ENCODE peak calls at places on chromosome 4, in ten cellular contexts. One of them, this sample, is unnamed.

GRCh38 chr4:134174271-134174670 is 27.3 kb downstream of the PABPC4L start:
- DNase-seq in GM12865: no peak
- DNase-seq in astrocyte of the cerebellum: no peak
- DNase-seq in AG10803: no peak
- DNase-seq in OCI-LY7: no peak
- DNase-seq in suprapubic skin: no peak
- DNase-seq in fibroblast of pulmonary artery: no peak
- DNase-seq in heart left ventricle: no peak
- DNase-seq in pancreas: no peak
- DNase-seq in body of pancreas: no peak
- DNase-seq in this sample: no peak

GRCh38 chr4:6760865-6761264 is 21.7 kb upstream of the KIAA0232 start:
- DNase-seq in GM12865: no peak
- DNase-seq in astrocyte of the cerebellum: no peak
- DNase-seq in AG10803: no peak
- DNase-seq in OCI-LY7: no peak
- DNase-seq in suprapubic skin: no peak
- DNase-seq in fibroblast of pulmonary artery: no peak
- DNase-seq in heart left ventricle: no peak
- DNase-seq in pancreas: no peak
- DNase-seq in body of pancreas: no peak
- DNase-seq in this sample: no peak

GRCh38 chr4:164683040-164683439 is 70.9 kb upstream of the SMIM31 start:
- DNase-seq in GM12865: no peak
- DNase-seq in astrocyte of the cerebellum: no peak
- DNase-seq in AG10803: no peak
- DNase-seq in OCI-LY7: no peak
- DNase-seq in suprapubic skin: no peak
- DNase-seq in fibroblast of pulmonary artery: no peak
- DNase-seq in heart left ventricle: no peak
- DNase-seq in pancreas: no peak
- DNase-seq in body of pancreas: no peak
- DNase-seq in this sample: no peak

GRCh38 chr4:103719320-103720204 is at the start of gene TACR3:
- DNase-seq in GM12865: no peak
- DNase-seq in astrocyte of the cerebellum: no peak
- DNase-seq in AG10803: no peak
- DNase-seq in OCI-LY7: no peak
- DNase-seq in suprapubic skin: peak; percentile 28
- DNase-seq in fibroblast of pulmonary artery: no peak
- DNase-seq in heart left ventricle: no peak
- DNase-seq in pancreas: no peak
- DNase-seq in body of pancreas: no peak
- DNase-seq in this sample: no peak

GRCh38 chr4:107219681-107220080 is 183.6 kb upstream of the DKK2 start:
- DNase-seq in GM12865: no peak
- DNase-seq in astrocyte of the cerebellum: no peak
- DNase-seq in AG10803: no peak
- DNase-seq in OCI-LY7: no peak
- DNase-seq in suprapubic skin: no peak
- DNase-seq in fibroblast of pulmonary artery: peak; percentile 10
- DNase-seq in heart left ventricle: no peak
- DNase-seq in pancreas: no peak
- DNase-seq in body of pancreas: no peak
- DNase-seq in this sample: no peak

GRCh38 chr4:71974681-71975080 is 57.1 kb upstream of the NPFFR2 start:
- DNase-seq in GM12865: no peak
- DNase-seq in astrocyte of the cerebellum: peak; percentile 60
- DNase-seq in AG10803: peak; percentile 59
- DNase-seq in OCI-LY7: no peak
- DNase-seq in suprapubic skin: no peak
- DNase-seq in fibroblast of pulmonary artery: peak; percentile 69
- DNase-seq in heart left ventricle: no peak
- DNase-seq in pancreas: no peak
- DNase-seq in body of pancreas: no peak
- DNase-seq in this sample: peak; percentile 66

GRCh38 chr4:25449688-25450087 is 72.6 kb downstream of the ANAPC4 start:
- DNase-seq in GM12865: peak; percentile 53
- DNase-seq in astrocyte of the cerebellum: no peak
- DNase-seq in AG10803: no peak
- DNase-seq in OCI-LY7: no peak
- DNase-seq in suprapubic skin: no peak
- DNase-seq in fibroblast of pulmonary artery: no peak
- DNase-seq in heart left ventricle: no peak
- DNase-seq in pancreas: no peak
- DNase-seq in body of pancreas: no peak
- DNase-seq in this sample: no peak

GRCh38 chr4:88002786-88003185 is 4.6 kb upstream of the PKD2 start:
- DNase-seq in GM12865: no peak
- DNase-seq in astrocyte of the cerebellum: no peak
- DNase-seq in AG10803: peak; percentile 94
- DNase-seq in OCI-LY7: no peak
- DNase-seq in suprapubic skin: no peak
- DNase-seq in fibroblast of pulmonary artery: peak; percentile 11
- DNase-seq in heart left ventricle: no peak
- DNase-seq in pancreas: no peak
- DNase-seq in body of pancreas: no peak
- DNase-seq in this sample: no peak

GRCh38 chr4:104393649-104394048 is 101.0 kb downstream of the CXXC4 start:
- DNase-seq in GM12865: no peak
- DNase-seq in astrocyte of the cerebellum: no peak
- DNase-seq in AG10803: no peak
- DNase-seq in OCI-LY7: no peak
- DNase-seq in suprapubic skin: no peak
- DNase-seq in fibroblast of pulmonary artery: no peak
- DNase-seq in heart left ventricle: no peak
- DNase-seq in pancreas: no peak
- DNase-seq in body of pancreas: no peak
- DNase-seq in this sample: no peak

GRCh38 chr4:66275381-66276060 is 605.2 kb upstream of the EPHA5 start:
- DNase-seq in GM12865: no peak
- DNase-seq in astrocyte of the cerebellum: no peak
- DNase-seq in AG10803: no peak
- DNase-seq in OCI-LY7: no peak
- DNase-seq in suprapubic skin: no peak
- DNase-seq in fibroblast of pulmonary artery: peak; percentile 8
- DNase-seq in heart left ventricle: no peak
- DNase-seq in pancreas: no peak
- DNase-seq in body of pancreas: no peak
- DNase-seq in this sample: no peak

GRCh38 chr4:8727546-8728510 is 135.3 kb downstream of the CPZ start:
- DNase-seq in GM12865: peak; percentile 4
- DNase-seq in astrocyte of the cerebellum: no peak
- DNase-seq in AG10803: no peak
- DNase-seq in OCI-LY7: peak; percentile 44
- DNase-seq in suprapubic skin: peak; percentile 47
- DNase-seq in fibroblast of pulmonary artery: no peak
- DNase-seq in heart left ventricle: no peak
- DNase-seq in pancreas: peak; percentile 2
- DNase-seq in body of pancreas: no peak
- DNase-seq in this sample: no peak

GRCh38 chr4:122814426-122814825 is 12.2 kb upstream of the FGF2 start:
- DNase-seq in GM12865: peak; percentile 54
- DNase-seq in astrocyte of the cerebellum: no peak
- DNase-seq in AG10803: no peak
- DNase-seq in OCI-LY7: no peak
- DNase-seq in suprapubic skin: no peak
- DNase-seq in fibroblast of pulmonary artery: no peak
- DNase-seq in heart left ventricle: no peak
- DNase-seq in pancreas: no peak
- DNase-seq in body of pancreas: no peak
- DNase-seq in this sample: no peak

GRCh38 chr4:56976878-56977320 is 507 bp downstream of the NOA1 start:
- DNase-seq in GM12865: peak; percentile 57
- DNase-seq in astrocyte of the cerebellum: no peak
- DNase-seq in AG10803: no peak
- DNase-seq in OCI-LY7: peak; percentile 62
- DNase-seq in suprapubic skin: peak; percentile 69
- DNase-seq in fibroblast of pulmonary artery: no peak
- DNase-seq in heart left ventricle: no peak
- DNase-seq in pancreas: peak; percentile 77
- DNase-seq in body of pancreas: peak; percentile 83
- DNase-seq in this sample: no peak

GRCh38 chr4:159142985-159143384 is 40.1 kb downstream of the RAPGEF2 start:
- DNase-seq in GM12865: no peak
- DNase-seq in astrocyte of the cerebellum: no peak
- DNase-seq in AG10803: no peak
- DNase-seq in OCI-LY7: no peak
- DNase-seq in suprapubic skin: no peak
- DNase-seq in fibroblast of pulmonary artery: no peak
- DNase-seq in heart left ventricle: no peak
- DNase-seq in pancreas: no peak
- DNase-seq in body of pancreas: no peak
- DNase-seq in this sample: no peak

GRCh38 chr4:185740471-185740873 is 71.5 kb downstream of the SORBS2 start:
- DNase-seq in GM12865: peak; percentile 50
- DNase-seq in astrocyte of the cerebellum: no peak
- DNase-seq in AG10803: peak; percentile 34
- DNase-seq in OCI-LY7: peak; percentile 16
- DNase-seq in suprapubic skin: no peak
- DNase-seq in fibroblast of pulmonary artery: no peak
- DNase-seq in heart left ventricle: no peak
- DNase-seq in pancreas: peak; percentile 38
- DNase-seq in body of pancreas: peak; percentile 26
- DNase-seq in this sample: no peak

GRCh38 chr4:47486306-47486705 is 1.2 kb downstream of the ATP10D start:
- DNase-seq in GM12865: no peak
- DNase-seq in astrocyte of the cerebellum: no peak
- DNase-seq in AG10803: no peak
- DNase-seq in OCI-LY7: no peak
- DNase-seq in suprapubic skin: no peak
- DNase-seq in fibroblast of pulmonary artery: peak; percentile 36
- DNase-seq in heart left ventricle: no peak
- DNase-seq in pancreas: no peak
- DNase-seq in body of pancreas: no peak
- DNase-seq in this sample: no peak

GRCh38 chr4:182185491-182185890 is 57.7 kb upstream of the TENM3 start:
- DNase-seq in GM12865: no peak
- DNase-seq in astrocyte of the cerebellum: no peak
- DNase-seq in AG10803: peak; percentile 23
- DNase-seq in OCI-LY7: no peak
- DNase-seq in suprapubic skin: no peak
- DNase-seq in fibroblast of pulmonary artery: no peak
- DNase-seq in heart left ventricle: no peak
- DNase-seq in pancreas: no peak
- DNase-seq in body of pancreas: no peak
- DNase-seq in this sample: no peak

GRCh38 chr4:120769227-120769626 is 153.3 kb downstream of the PRDM5 start:
- DNase-seq in GM12865: no peak
- DNase-seq in astrocyte of the cerebellum: peak; percentile 42
- DNase-seq in AG10803: peak; percentile 17
- DNase-seq in OCI-LY7: no peak
- DNase-seq in suprapubic skin: no peak
- DNase-seq in fibroblast of pulmonary artery: peak; percentile 84
- DNase-seq in heart left ventricle: no peak
- DNase-seq in pancreas: no peak
- DNase-seq in body of pancreas: no peak
- DNase-seq in this sample: no peak

DNA sequence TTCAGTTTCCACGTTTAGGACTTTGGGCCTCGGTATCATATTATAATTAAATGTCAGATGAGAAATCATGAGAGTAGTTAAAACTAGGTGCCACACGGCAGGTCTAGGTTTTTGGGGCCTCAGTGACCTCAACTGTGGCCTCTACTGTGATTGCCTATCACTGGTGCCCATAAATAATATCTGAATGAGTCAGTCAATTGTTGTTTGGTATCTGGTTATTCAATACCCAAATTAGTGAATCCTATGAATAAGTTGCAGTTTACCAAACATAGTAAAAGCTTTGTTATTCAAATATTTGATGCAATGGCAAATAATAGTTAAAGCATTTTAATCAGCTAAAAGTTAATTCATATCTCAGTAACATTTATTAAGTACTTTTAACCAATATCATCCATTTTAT is 188.8 kb downstream of the PPP3CA start:
- DNase-seq in GM12865: no peak
- DNase-seq in astrocyte of the cerebellum: no peak
- DNase-seq in AG10803: no peak
- DNase-seq in OCI-LY7: no peak
- DNase-seq in suprapubic skin: no peak
- DNase-seq in fibroblast of pulmonary artery: no peak
- DNase-seq in heart left ventricle: no peak
- DNase-seq in pancreas: no peak
- DNase-seq in body of pancreas: no peak
- DNase-seq in this sample: no peak
- H3K4me3 ChIP-seq in GM12865: no peak overlapping the region
- H3K4me3 ChIP-seq in astrocyte of the cerebellum: no peak overlapping the region
- H3K4me3 ChIP-seq in AG10803: no peak overlapping the region
- H3K4me3 ChIP-seq in OCI-LY7: no peak overlapping the region
- H3K4me3 ChIP-seq in suprapubic skin: no peak overlapping the region
- H3K4me3 ChIP-seq in fibroblast of pulmonary artery: no peak overlapping the region
- H3K4me3 ChIP-seq in heart left ventricle: no peak overlapping the region
- H3K4me3 ChIP-seq in pancreas: no peak overlapping the region
- H3K4me3 ChIP-seq in body of pancreas: no peak overlapping the region
- H3K4me3 ChIP-seq in this sample: no peak overlapping the region

GRCh38 chr4:124018383-124019317 is 622.1 kb downstream of the SPRY1 start:
- DNase-seq in GM12865: peak; percentile 81
- DNase-seq in astrocyte of the cerebellum: no peak
- DNase-seq in AG10803: peak; percentile 86
- DNase-seq in OCI-LY7: peak; percentile 87
- DNase-seq in suprapubic skin: peak; percentile 78
- DNase-seq in fibroblast of pulmonary artery: peak; percentile 92
- DNase-seq in heart left ventricle: peak; percentile 53
- DNase-seq in pancreas: peak; percentile 19
- DNase-seq in body of pancreas: peak; percentile 46
- DNase-seq in this sample: no peak
- H3K4me3 ChIP-seq in GM12865: no peak overlapping the region
- H3K4me3 ChIP-seq in astrocyte of the cerebellum: no peak overlapping the region
- H3K4me3 ChIP-seq in AG10803: no peak overlapping the region
- H3K4me3 ChIP-seq in OCI-LY7: peak overlapping the region; percentile 39
- H3K4me3 ChIP-seq in suprapubic skin: peak overlapping the region; percentile 23
- H3K4me3 ChIP-seq in fibroblast of pulmonary artery: no peak overlapping the region
- H3K4me3 ChIP-seq in heart left ventricle: no peak overlapping the region
- H3K4me3 ChIP-seq in pancreas: no peak overlapping the region
- H3K4me3 ChIP-seq in body of pancreas: no peak overlapping the region
- H3K4me3 ChIP-seq in this sample: no peak overlapping the region

GRCh38 chr4:153115322-153116100 is 88.7 kb upstream of the TRIM2 start:
- DNase-seq in GM12865: peak; percentile 72
- DNase-seq in astrocyte of the cerebellum: no peak
- DNase-seq in AG10803: peak; percentile 77
- DNase-seq in OCI-LY7: peak; percentile 80
- DNase-seq in suprapubic skin: no peak
- DNase-seq in fibroblast of pulmonary artery: peak; percentile 59
- DNase-seq in heart left ventricle: peak; percentile 41
- DNase-seq in pancreas: no peak
- DNase-seq in body of pancreas: peak; percentile 26
- DNase-seq in this sample: peak; percentile 74
- H3K4me3 ChIP-seq in GM12865: peak overlapping the region; percentile 5
- H3K4me3 ChIP-seq in astrocyte of the cerebellum: no peak overlapping the region
- H3K4me3 ChIP-seq in AG10803: peak overlapping the region; percentile 50
- H3K4me3 ChIP-seq in OCI-LY7: peak overlapping the region; percentile 51
- H3K4me3 ChIP-seq in suprapubic skin: peak overlapping the region; percentile 40
- H3K4me3 ChIP-seq in fibroblast of pulmonary artery: peak overlapping the region; percentile 17
- H3K4me3 ChIP-seq in heart left ventricle: peak overlapping the region; percentile 19
- H3K4me3 ChIP-seq in pancreas: no peak overlapping the region
- H3K4me3 ChIP-seq in body of pancreas: no peak overlapping the region
- H3K4me3 ChIP-seq in this sample: no peak overlapping the region

DNA sequence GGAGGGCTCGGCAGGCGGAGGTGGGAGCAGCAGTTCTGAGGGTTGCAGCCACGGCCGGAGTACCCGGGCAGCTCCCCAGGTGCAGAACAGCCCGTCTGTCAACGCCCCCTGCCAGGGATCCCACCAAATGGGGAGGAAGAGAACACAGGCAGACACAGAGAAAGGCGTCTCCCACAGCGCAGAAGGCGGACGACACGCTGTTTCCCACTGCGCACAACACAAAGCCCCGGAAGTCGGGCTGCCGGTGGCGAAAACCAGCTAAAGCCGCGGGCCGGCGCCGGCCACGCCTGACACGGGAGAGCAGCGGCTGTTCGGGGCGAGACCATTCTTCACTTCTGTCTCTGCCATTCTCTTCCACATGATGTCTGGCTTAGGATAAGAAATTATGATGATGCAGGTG is 31.6 kb downstream of the CTBP1 start:
- DNase-seq in GM12865: no peak
- DNase-seq in astrocyte of the cerebellum: no peak
- DNase-seq in AG10803: no peak
- DNase-seq in OCI-LY7: no peak
- DNase-seq in suprapubic skin: no peak
- DNase-seq in fibroblast of pulmonary artery: no peak
- DNase-seq in heart left ventricle: no peak
- DNase-seq in pancreas: no peak
- DNase-seq in body of pancreas: no peak
- DNase-seq in this sample: no peak
- H3K4me3 ChIP-seq in GM12865: peak overlapping the region; percentile 28
- H3K4me3 ChIP-seq in astrocyte of the cerebellum: no peak overlapping the region
- H3K4me3 ChIP-seq in AG10803: no peak overlapping the region
- H3K4me3 ChIP-seq in OCI-LY7: peak overlapping the region; percentile 52
- H3K4me3 ChIP-seq in suprapubic skin: no peak overlapping the region
- H3K4me3 ChIP-seq in fibroblast of pulmonary artery: no peak overlapping the region
- H3K4me3 ChIP-seq in heart left ventricle: no peak overlapping the region
- H3K4me3 ChIP-seq in pancreas: no peak overlapping the region
- H3K4me3 ChIP-seq in body of pancreas: no peak overlapping the region
- H3K4me3 ChIP-seq in this sample: no peak overlapping the region

This sample was measured in kidney epithelial cell.